ENCODE peak calls at places on chromosomes 5 and 9, in eight cellular contexts. N is stomach; L is right lobe of liver; D is HCT116; P is heart left ventricle; X is cardiac muscle cell; E is tibial nerve; S is CD8-positive, alpha-beta T cell. A is an unnamed sample. For H3K4me1, the result is how much of the 10 kb centered on the place peaks cover.

GRCh38 chr9:33202552-33203300 is 35.6 kb upstream of the B4GALT1 start:
- DNase-seq in N (peak), L (no peak), D (no peak), P (peak), X (no peak), E (peak), S (peak), A (no peak)

GRCh38 chr9:128901822-128902221 is 19.0 kb upstream of the PHYHD1 start:
- DNase-seq in N (no peak), L (no peak), D (no peak), P (no peak), X (no peak), E (no peak), S (no peak), A (no peak)

GRCh38 chr5:97133106-97133505 is 9.3 kb downstream of the LIX1 start:
- DNase-seq in N (no peak), L (no peak), D (no peak), P (no peak), X (no peak), E (no peak), S (no peak), A (no peak)

GRCh38 chr9:113548221-113549041 is 84.9 kb downstream of the RGS3 start:
- DNase-seq in N (peak), L (peak), D (no peak), P (peak), X (peak), E (no peak), S (no peak), A (peak)

GRCh38 chr9:86368871-86369521 is 14.8 kb upstream of the TUT7 start:
- DNase-seq in N (no peak), L (no peak), D (no peak), P (no peak), X (no peak), E (no peak), S (no peak), A (no peak)

GRCh38 chr9:83024501-83025125 is 38.3 kb downstream of the RASEF start:
- DNase-seq in N (no peak), L (no peak), D (no peak), P (no peak), X (no peak), E (no peak), S (no peak), A (no peak)

GRCh38 chr9:39588056-39588814 is 232.8 kb downstream of the SPATA31A1 start:
- DNase-seq in N (no peak), L (no peak), D (no peak), P (no peak), X (no peak), E (no peak), S (no peak), A (no peak)

GRCh38 chr9:34562136-34562745 is 27.3 kb downstream of the CNTFR start:
- DNase-seq in N (no peak), L (peak), D (no peak), P (no peak), X (no peak), E (no peak), S (no peak), A (no peak)

GRCh38 chr9:35757527-35758275 is 3.6 kb upstream of the MSMP start:
- DNase-seq in N (no peak), L (no peak), D (no peak), P (peak), X (no peak), E (no peak), S (no peak), A (peak)

GRCh38 chr9:95874303-95874988 is 1.0 kb upstream of the ERCC6L2 start:
- DNase-seq in N (no peak), L (no peak), D (no peak), P (no peak), X (no peak), E (no peak), S (no peak), A (no peak)

GRCh38 chr9:81431662-81432061 is 257.7 kb downstream of the TLE1 start:
- DNase-seq in N (no peak), L (no peak), D (no peak), P (no peak), X (no peak), E (no peak), S (no peak), A (no peak)

GRCh38 chr5:82346376-82347212 is 68.4 kb upstream of the RPS23 start:
- DNase-seq in N (no peak), L (no peak), D (no peak), P (peak), X (no peak), E (no peak), S (no peak), A (no peak)

GRCh38 chr9:3900673-3901318 is 375.0 kb upstream of the RFX3 start:
- DNase-seq in N (no peak), L (no peak), D (no peak), P (no peak), X (no peak), E (no peak), S (no peak), A (no peak)

GRCh38 chr9:133672503-133673259 is 36.5 kb downstream of the DBH start:
- DNase-seq in N (no peak), L (no peak), D (no peak), P (no peak), X (no peak), E (no peak), S (no peak), A (no peak)

GRCh38 chr9:35158501-35159280 is 3.1 kb upstream of the UNC13B start:
- DNase-seq in N (no peak), L (no peak), D (no peak), P (no peak), X (no peak), E (no peak), S (no peak), A (no peak)

GRCh38 chr5:120330555-120330954 is 133.5 kb upstream of the PRR16 start:
- DNase-seq in N (no peak), L (no peak), D (no peak), P (no peak), X (no peak), E (no peak), S (no peak), A (no peak)

GRCh38 chr5:73229271-73229670 is 56.3 kb downstream of the TMEM174 start:
- DNase-seq in N (no peak), L (no peak), D (no peak), P (no peak), X (no peak), E (no peak), S (no peak), A (no peak)

GRCh38 chr5:53479656-53480473 is 564 bp upstream of the FST start:
- DNase-seq in N (peak), L (peak), D (no peak), P (peak), X (peak), E (peak), S (no peak), A (peak)

GRCh38 chr9:128344931-128345605 is 4.7 kb downstream of the SLC27A4 start:
- DNase-seq in N (no peak), L (no peak), D (no peak), P (no peak), X (no peak), E (no peak), S (no peak), A (no peak)

GRCh38 chr9:38689678-38690077 is 30.3 kb downstream of the FAM240B start:
- DNase-seq in N (no peak), L (no peak), D (no peak), P (no peak), X (no peak), E (no peak), S (no peak), A (no peak)

GRCh38 chr9:101352892-101353462 is 31.8 kb downstream of the BAAT start:
- DNase-seq in N (no peak), L (no peak), D (no peak), P (no peak), X (no peak), E (no peak), S (no peak), A (no peak)

GRCh38 chr5:75331-76320 is 16.3 kb upstream of the PLEKHG4B start:
- DNase-seq in N (no peak), L (no peak), D (no peak), P (no peak), X (no peak), E (no peak), S (no peak), A (no peak)

GRCh38 chr9:12956805-12957204 is 182.0 kb downstream of the LURAP1L start:
- DNase-seq in N (no peak), L (no peak), D (no peak), P (no peak), X (no peak), E (no peak), S (no peak), A (no peak)

GRCh38 chr5:172433513-172433912 is 20.8 kb downstream of the SH3PXD2B start:
- DNase-seq in N (no peak), L (no peak), D (no peak), P (no peak), X (no peak), E (no peak), S (no peak), A (no peak)

GRCh38 chr9:29625292-29625731 is 2052.0 kb upstream of the C9orf72 start:
- DNase-seq in N (no peak), L (no peak), D (no peak), P (no peak), X (no peak), E (no peak), S (no peak), A (no peak)

GRCh38 chr5:3121813-3122212 is 370.3 kb upstream of the IRX2 start:
- DNase-seq in N (no peak), L (no peak), D (no peak), P (no peak), X (no peak), E (no peak), S (no peak), A (no peak)

GRCh38 chr9:88692837-88693236 is 157.9 kb downstream of the NXNL2 start:
- DNase-seq in N (no peak), L (no peak), D (no peak), P (no peak), X (no peak), E (no peak), S (no peak), A (no peak)

GRCh38 chr9:101311759-101312420 is 72.9 kb downstream of the BAAT start:
- DNase-seq in N (no peak), L (no peak), D (peak), P (no peak), X (peak), E (peak), S (no peak), A (no peak)

GRCh38 chr5:117332341-117332740 is 757.7 kb upstream of the SEMA6A start:
- DNase-seq in N (no peak), L (no peak), D (no peak), P (no peak), X (no peak), E (no peak), S (no peak), A (no peak)

GRCh38 chr9:19922476-19923118 is 133.8 kb upstream of the SLC24A2 start:
- DNase-seq in N (no peak), L (no peak), D (peak), P (peak), X (peak), E (no peak), S (no peak), A (no peak)

GRCh38 chr5:115430374-115430773 is 114.2 kb downstream of the FEM1C start:
- DNase-seq in N (no peak), L (no peak), D (no peak), P (no peak), X (no peak), E (no peak), S (no peak), A (no peak)

GRCh38 chr9:19513671-19514275 is 105.0 kb downstream of the ACER2 start:
- DNase-seq in N (no peak), L (no peak), D (no peak), P (no peak), X (no peak), E (no peak), S (no peak), A (no peak)

DNA sequence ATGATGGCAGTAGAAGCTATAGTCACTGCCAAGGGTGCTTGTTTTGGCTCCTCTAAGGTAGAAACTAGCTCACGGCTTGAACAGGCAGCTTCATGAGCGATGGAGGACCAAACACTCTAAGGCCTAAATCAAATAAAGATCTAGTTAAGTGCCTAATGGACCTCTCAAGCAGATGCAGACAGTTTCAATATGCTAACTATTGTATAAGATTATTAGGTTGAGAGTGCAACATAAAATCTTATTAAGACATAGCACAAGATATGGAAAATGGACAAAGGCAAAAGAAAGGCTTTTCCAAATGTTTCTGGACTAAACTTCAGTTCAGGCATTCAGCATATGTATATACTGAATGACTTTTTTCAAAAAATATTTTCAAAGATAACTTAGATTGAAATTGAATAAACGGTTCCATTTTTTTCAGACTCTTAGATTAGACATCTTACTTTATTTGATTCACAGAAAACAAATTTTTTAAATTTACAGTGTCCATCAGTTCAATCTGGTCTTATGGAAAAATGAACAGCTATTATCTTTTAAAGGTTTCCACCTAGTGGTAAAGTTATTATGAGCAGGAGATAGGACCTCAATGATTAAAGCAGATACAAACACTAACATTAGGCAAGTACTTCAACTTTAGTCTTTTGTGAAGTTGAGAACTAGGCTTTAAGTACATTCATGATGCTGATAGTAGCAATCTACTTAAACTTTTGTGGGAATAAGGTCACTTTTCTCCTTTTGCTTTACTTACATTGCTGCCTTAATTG is 1167.7 kb downstream of the MAT2B start:
- DNase-seq in N (no peak), L (no peak), D (no peak), P (no peak), X (no peak), E (no peak), S (no peak), A (no peak)
- TF ChIP-seq CTCF in N (peak), L (peak), D (peak), P (no peak), X (no peak), E (no peak), S (no peak), A (no peak)

GRCh38 chr5:136143763-136144162 is 11.1 kb downstream of the SMAD5 start:
- DNase-seq in N (no peak), L (no peak), D (no peak), P (no peak), X (no peak), E (no peak), S (no peak), A (no peak)
- H3K4me1 ChIP-seq in N (under half), L (under half), D (under half), P (under half), X (under half), E (under half), S (under half), A (under half)

GRCh38 chr5:130278136-130278535 is 373.9 kb downstream of the CHSY3 start:
- DNase-seq in N (no peak), L (peak), D (no peak), P (no peak), X (peak), E (no peak), S (no peak), A (no peak)

GRCh38 chr5:130279386-130279785 is 375.1 kb downstream of the CHSY3 start:
- DNase-seq in N (no peak), L (no peak), D (no peak), P (no peak), X (no peak), E (no peak), S (no peak), A (no peak)

GRCh38 chr5:130280528-130281217 is 376.4 kb downstream of the CHSY3 start:
- DNase-seq in N (no peak), L (no peak), D (no peak), P (no peak), X (no peak), E (no peak), S (no peak), A (no peak)

GRCh38 chr5:130277002-130277401 is 372.7 kb downstream of the CHSY3 start:
- DNase-seq in N (no peak), L (peak), D (no peak), P (no peak), X (no peak), E (no peak), S (no peak), A (no peak)

DNA sequence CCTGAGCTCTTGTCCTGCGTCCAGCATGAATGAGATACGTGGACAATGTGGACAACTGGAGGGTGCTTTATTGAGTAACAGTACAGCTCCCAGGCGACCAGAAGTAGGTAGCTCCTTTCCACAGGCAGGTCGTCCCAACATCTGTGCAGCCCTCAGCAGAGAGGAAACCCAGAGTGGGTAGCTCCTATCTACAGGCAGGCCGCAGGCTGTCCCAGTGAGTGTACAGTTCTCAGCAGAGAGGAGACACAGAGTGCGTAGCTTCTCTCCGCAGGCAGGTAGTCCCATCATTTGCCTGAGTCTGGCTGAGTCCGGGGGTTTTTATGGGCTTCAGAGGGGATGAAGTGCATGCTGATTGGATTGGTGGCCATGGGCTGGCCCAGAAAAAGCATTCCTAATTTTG is 373.3 kb downstream of the CHSY3 start:
- DNase-seq in N (no peak), L (no peak), D (no peak), P (no peak), X (no peak), E (no peak), S (no peak), A (no peak)
- TF ChIP-seq CTCF in N (no peak), L (no peak), D (no peak), P (no peak), X (no peak), E (no peak), S (no peak), A (no peak)

DNA sequence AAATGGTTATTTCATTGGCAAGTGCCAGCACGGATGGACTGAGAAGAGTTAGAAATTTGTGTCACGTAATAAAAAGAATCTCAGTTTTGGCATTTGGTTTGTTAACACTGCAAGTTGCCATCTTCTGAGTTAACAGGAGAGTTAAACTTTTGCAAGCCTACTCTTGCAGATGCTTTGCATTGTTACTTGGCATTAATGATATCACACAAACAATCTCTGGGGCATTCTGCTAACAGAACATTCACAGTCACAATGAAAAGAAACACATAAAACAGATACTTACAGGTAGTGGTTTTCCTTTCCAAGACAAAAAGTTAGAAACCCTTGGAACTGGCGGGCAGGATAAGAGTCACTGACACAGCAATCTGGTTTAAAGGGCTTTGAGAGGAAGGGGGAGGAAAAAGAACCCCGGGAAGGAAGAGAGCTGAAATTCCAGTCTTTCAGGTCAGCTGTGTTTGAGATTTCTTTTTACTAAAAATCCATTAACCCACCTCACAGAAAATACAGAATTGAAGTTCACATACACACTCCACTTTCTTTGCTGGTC is 524 bp downstream of the FREM1 start:
- DNase-seq in N (no peak), L (no peak), D (no peak), P (no peak), X (peak), E (no peak), S (no peak), A (no peak)
- H3K4me1 ChIP-seq in N (under half), L (under half), D (under half), P (under half), X (under half), E (under half), S (under half), A (under half)

DNA sequence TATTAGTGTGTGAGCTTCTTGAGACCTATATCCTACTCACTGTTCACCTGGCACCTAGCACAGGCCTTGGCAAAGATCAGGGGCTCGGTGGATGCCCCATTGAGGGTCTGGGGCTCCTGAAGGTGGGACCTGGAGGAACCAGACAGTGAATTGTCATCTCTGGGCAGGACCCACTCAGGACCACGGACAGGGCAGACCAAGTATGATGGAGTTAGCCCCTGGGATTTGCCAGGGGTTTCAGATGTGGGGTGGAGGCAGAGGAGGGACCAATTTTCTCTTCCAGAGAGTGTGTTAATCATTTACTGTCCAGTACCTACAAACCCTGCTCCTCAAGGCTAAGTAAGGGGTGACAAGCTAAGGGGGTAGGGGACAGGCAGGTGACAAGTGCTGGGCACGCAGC is 29.3 kb upstream of the TBC1D2 start:
- DNase-seq in N (no peak), L (no peak), D (no peak), P (no peak), X (peak), E (no peak), S (no peak), A (no peak)
- TF ChIP-seq CTCF in N (no peak), L (no peak), D (no peak), P (no peak), X (no peak), E (no peak), S (no peak), A (no peak)

DNA sequence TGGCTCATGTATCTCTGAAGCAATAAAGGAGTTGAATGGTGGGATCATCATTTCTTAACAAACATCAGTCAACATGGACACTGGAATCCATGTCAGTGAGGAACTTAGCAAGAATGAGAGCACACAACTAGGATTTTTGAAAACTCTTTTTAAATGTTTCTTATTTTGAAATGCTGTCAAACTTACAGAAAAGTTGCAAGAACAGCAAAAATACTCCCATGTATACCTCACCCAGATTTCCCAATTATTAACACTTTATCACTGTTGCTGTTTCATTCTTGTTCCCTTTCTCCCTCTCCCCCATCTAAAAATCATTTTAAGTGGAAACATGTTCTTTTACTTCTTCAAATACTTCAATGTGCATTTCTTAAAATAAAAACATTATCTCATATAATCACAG is 65.5 kb downstream of the RORB start:
- DNase-seq in N (no peak), L (no peak), D (no peak), P (no peak), X (no peak), E (no peak), S (no peak), A (no peak)
- H3K4me1 ChIP-seq in N (under half), L (under half), D (under half), P (under half), X (under half), E (under half), S (under half), A (under half)

GRCh38 chr9:110875275-110875674 is 163.0 kb downstream of the LPAR1 start:
- DNase-seq in N (no peak), L (no peak), D (no peak), P (peak), X (peak), E (peak), S (no peak), A (peak)
- TF ChIP-seq CTCF in N (no peak), L (no peak), D (peak), P (no peak), X (no peak), E (no peak), S (no peak), A (no peak)